ENCODE peak calls at places on chromosomes 12 and 14, in six cellular contexts. B, J, N, H, O and G are unnamed samples.
A peak's percentile ranks its signal among the peaks of the same experiment; 100 is the strongest.

GRCh38 chr14:53979141-53979673 is 22.6 kb upstream of the BMP4 start:
- DNase-seq in B (peak; percentile 30), J (no peak), N (no peak), H (peak; percentile 52), O (no peak), G (peak; percentile 77)

GRCh38 chr12:131103614-131104463 is 150.1 kb downstream of the ADGRD1 start:
- DNase-seq in B (no peak), J (no peak), N (no peak), H (no peak), O (no peak), G (no peak)

GRCh38 chr12:113137861-113138783 is 2.6 kb upstream of the RASAL1 start:
- DNase-seq in B (no peak), J (no peak), N (no peak), H (no peak), O (no peak), G (no peak)

GRCh38 chr14:54300881-54301280 is 95.9 kb upstream of the CDKN3 start:
- DNase-seq in B (no peak), J (no peak), N (no peak), H (no peak), O (no peak), G (no peak)

GRCh38 chr12:121637231-121637914 is 11.0 kb downstream of the ORAI1 start:
- DNase-seq in B (no peak), J (peak; percentile 42), N (no peak), H (no peak), O (no peak), G (no peak)

GRCh38 chr14:91971188-91971778 is 23.8 kb upstream of the FBLN5 start:
- DNase-seq in B (no peak), J (no peak), N (no peak), H (no peak), O (no peak), G (no peak)

GRCh38 chr12:127241056-127241830 is 1025.7 kb upstream of the TMEM132C start:
- DNase-seq in B (peak; percentile 49), J (no peak), N (no peak), H (peak; percentile 8), O (no peak), G (peak; percentile 34)

GRCh38 chr12:80813820-80814219 is 97.1 kb downstream of the MYF5 start:
- DNase-seq in B (no peak), J (no peak), N (no peak), H (no peak), O (no peak), G (no peak)

GRCh38 chr14:64645220-64645891 is 58.9 kb upstream of the PLEKHG3 start:
- DNase-seq in B (peak; percentile 98), J (no peak), N (peak; percentile 91), H (peak; percentile 95), O (no peak), G (peak; percentile 100)

GRCh38 chr12:56631790-56632700 is 1.9 kb upstream of the BAZ2A start:
- DNase-seq in B (peak; percentile 48), J (peak; percentile 22), N (peak; percentile 83), H (peak; percentile 47), O (peak; percentile 25), G (no peak)

GRCh38 chr12:57844725-57845477 is 1.6 kb downstream of the CTDSP2 start:
- DNase-seq in B (peak; percentile 93), J (no peak), N (peak; percentile 89), H (peak; percentile 92), O (peak; percentile 23), G (peak; percentile 93)

GRCh38 chr12:121513464-121514183 is 67.2 kb downstream of the KDM2B start:
- DNase-seq in B (no peak), J (no peak), N (no peak), H (no peak), O (no peak), G (no peak)

GRCh38 chr12:3233813-3234212 is 156.6 kb downstream of the TSPAN9 start:
- DNase-seq in B (no peak), J (no peak), N (no peak), H (no peak), O (no peak), G (no peak)

GRCh38 chr14:99538275-99538674 is 57.1 kb downstream of the CCNK start:
- DNase-seq in B (no peak), J (no peak), N (no peak), H (peak; percentile 25), O (no peak), G (no peak)

GRCh38 chr12:6068226-6068625 is 56.2 kb downstream of the VWF start:
- DNase-seq in B (no peak), J (no peak), N (no peak), H (no peak), O (no peak), G (peak; percentile 44)

GRCh38 chr14:60301685-60302084 is 52.7 kb downstream of the PPM1A start:
- DNase-seq in B (no peak), J (no peak), N (no peak), H (no peak), O (no peak), G (no peak)

GRCh38 chr12:125417446-125417845 is 352.2 kb downstream of the AACS start:
- DNase-seq in B (no peak), J (no peak), N (no peak), H (no peak), O (no peak), G (no peak)

GRCh38 chr12:2129076-2129475 is 76.3 kb downstream of the CACNA1C start:
- DNase-seq in B (peak; percentile 97), J (no peak), N (peak; percentile 88), H (peak; percentile 10), O (no peak), G (peak; percentile 87)

GRCh38 chr12:119876761-119877638 is at the start of gene CIT:
- DNase-seq in B (peak; percentile 98), J (peak; percentile 78), N (peak; percentile 98), H (peak; percentile 96), O (peak; percentile 82), G (peak; percentile 90)

GRCh38 chr14:75861161-75861621 is 120.6 kb downstream of the TGFB3 start:
- DNase-seq in B (peak; percentile 89), J (no peak), N (peak; percentile 73), H (peak; percentile 87), O (no peak), G (peak; percentile 61)

GRCh38 chr14:77094672-77095284 is 3.3 kb upstream of the CIPC start:
- DNase-seq in B (peak; percentile 83), J (peak; percentile 62), N (peak; percentile 92), H (peak; percentile 89), O (peak; percentile 71), G (peak; percentile 76)

GRCh38 chr12:50201987-50202521 is 34.9 kb upstream of the CERS5 start:
- DNase-seq in B (peak; percentile 87), J (no peak), N (peak; percentile 65), H (peak; percentile 59), O (no peak), G (peak; percentile 86)

GRCh38 chr14:29042546-29042945 is 276.0 kb downstream of the FOXG1 start:
- DNase-seq in B (no peak), J (no peak), N (no peak), H (no peak), O (no peak), G (no peak)

GRCh38 chr14:104724407-104724980 is 465 bp downstream of the ADSS1 start:
- DNase-seq in B (peak; percentile 43), J (no peak), N (peak; percentile 39), H (no peak), O (no peak), G (no peak)

GRCh38 chr14:73241481-73242165 is 4.3 kb downstream of the PAPLN start:
- DNase-seq in B (peak; percentile 71), J (no peak), N (no peak), H (no peak), O (no peak), G (no peak)

GRCh38 chr14:69315302-69315701 is 55.3 kb downstream of the GALNT16 start:
- DNase-seq in B (no peak), J (no peak), N (no peak), H (peak; percentile 40), O (no peak), G (no peak)

GRCh38 chr12:80648866-80649265 is 58.6 kb upstream of the MYF6 start:
- DNase-seq in B (peak; percentile 76), J (no peak), N (peak; percentile 79), H (peak; percentile 24), O (no peak), G (peak; percentile 68)

GRCh38 chr14:91466192-91466591 is 43.9 kb downstream of the PPP4R3A start:
- DNase-seq in B (no peak), J (no peak), N (no peak), H (no peak), O (no peak), G (peak; percentile 3)

GRCh38 chr14:61928300-61928699 is 166.1 kb downstream of the SNAPC1 start:
- DNase-seq in B (no peak), J (no peak), N (no peak), H (no peak), O (no peak), G (no peak)

GRCh38 chr14:100147181-100147631 is 12.2 kb downstream of the DEGS2 start:
- DNase-seq in B (no peak), J (peak; percentile 47), N (no peak), H (no peak), O (no peak), G (no peak)